ENCODE peak calls at places on chromosomes 6 and 20, in six cellular contexts. X is prostate gland; K is activated naive CD4-positive, alpha-beta T cell; T is glomerular endothelial cell; F is cerebellum; A is Right ventricle myocardium inferior. U is an unnamed sample.

GRCh38 chr6:154602708-154603107 is 92.2 kb upstream of the CNKSR3 start:
- DNase-seq in T (no peak), X (no peak), K (no peak), A (no peak), F (no peak), U (no peak)

GRCh38 chr6:6915219-6915618 is 192.5 kb upstream of the RREB1 start:
- DNase-seq in A (no peak), X (no peak), F (no peak), K (no peak), T (no peak), U (no peak)

GRCh38 chr6:161233986-161234620 is 39.8 kb downstream of the AGPAT4 start:
- DNase-seq in X (no peak), A (no peak), F (peak), K (no peak), T (no peak), U (peak)

GRCh38 chr6:3876131-3876530 is 27.0 kb downstream of the FAM50B start:
- DNase-seq in X (no peak), F (no peak), A (peak), K (no peak), T (no peak), U (no peak)

GRCh38 chr20:3553663-3554062 is 82.8 kb downstream of the ATRN start:
- DNase-seq in K (no peak), F (no peak), X (no peak), T (no peak), A (no peak), U (no peak)

GRCh38 chr20:35791823-35792222 is 20.0 kb downstream of the PHF20 start:
- DNase-seq in A (no peak), K (no peak), F (no peak), X (no peak), T (no peak), U (peak)

GRCh38 chr6:53986721-53987526 is 124.3 kb upstream of the MLIP start:
- DNase-seq in T (no peak), A (peak), K (no peak), X (no peak), F (no peak), U (no peak)

GRCh38 chr6:2990179-2990931 is 9.3 kb upstream of the NQO2 start:
- DNase-seq in A (no peak), F (no peak), X (no peak), K (no peak), T (no peak), U (no peak)

GRCh38 chr6:503610-504362 is 112.2 kb downstream of the IRF4 start:
- DNase-seq in F (no peak), A (no peak), K (no peak), X (no peak), T (no peak), U (no peak)

GRCh38 chr6:15621203-15622044 is 41.4 kb downstream of the DTNBP1 start:
- DNase-seq in X (no peak), K (no peak), F (peak), A (peak), T (no peak), U (no peak)

GRCh38 chr20:40993794-40994540 is 34.7 kb upstream of the TOP1 start:
- DNase-seq in T (no peak), K (no peak), A (no peak), X (no peak), F (no peak), U (no peak)

GRCh38 chr20:37902504-37903313 is at the start of gene VSTM2L:
- DNase-seq in A (no peak), F (peak), X (no peak), T (no peak), K (no peak), U (no peak)

GRCh38 chr6:36227379-36228344 is 31.1 kb downstream of the BRPF3 start:
- DNase-seq in A (no peak), F (no peak), K (no peak), X (peak), T (no peak), U (no peak)

GRCh38 chr20:57568088-57568896 is 7.4 kb downstream of the PCK1 start:
- DNase-seq in X (no peak), A (no peak), K (no peak), F (no peak), T (no peak), U (no peak)

GRCh38 chr20:51193066-51193772 is 170.3 kb upstream of the KCNG1 start:
- DNase-seq in F (peak), T (no peak), A (no peak), X (no peak), K (no peak), U (no peak)

GRCh38 chr20:46810442-46811327 is 84.0 kb upstream of the EYA2 start:
- DNase-seq in A (no peak), F (no peak), T (no peak), X (no peak), K (no peak), U (no peak)

GRCh38 chr6:112827793-112828192 is 480.7 kb downstream of the RFPL4B start:
- DNase-seq in F (no peak), A (no peak), X (no peak), K (no peak), T (no peak), U (no peak)